ENCODE peak calls at places on chromosomes 13 and 19, in four cellular contexts. D is neural progenitor cell, S is ascending aorta, G is IMR-90. Y is an unnamed sample.

GRCh38 chr13:97302611-97303010 is 80.5 kb downstream of the MBNL2 start:
- DNase-seq in D (no peak), S (no peak), G (no peak), Y (no peak)

GRCh38 chr19:17685451-17686026 is 2.6 kb downstream of the UNC13A start:
- DNase-seq in D (no peak), S (no peak), G (no peak), Y (no peak)

GRCh38 chr19:49210108-49210900 is 52.7 kb downstream of the TRPM4 start:
- DNase-seq in D (peak; percentile 94), S (no peak), G (no peak), Y (peak; percentile 74)

GRCh38 chr13:30600470-30600869 is 17.2 kb upstream of the USPL1 start:
- DNase-seq in D (no peak), S (no peak), G (no peak), Y (no peak)

GRCh38 chr19:12155324-12155723 is 1.2 kb downstream of the ZNF625 start:
- DNase-seq in D (no peak), S (no peak), G (no peak), Y (no peak)

GRCh38 chr19:12840091-12841079 is 2.1 kb downstream of the MAST1 start:
- DNase-seq in D (peak; percentile 98), S (no peak), G (peak; percentile 63), Y (peak; percentile 81)

GRCh38 chr19:2412449-2412848 is 14.9 kb downstream of the TIMM13 start:
- DNase-seq in D (no peak), S (no peak), G (no peak), Y (no peak)

GRCh38 chr19:34220472-34221063 is 33.8 kb upstream of the GARRE1 start:
- DNase-seq in D (peak; percentile 65), S (peak; percentile 82), G (peak; percentile 53), Y (no peak)

GRCh38 chr19:49849433-49850220 is 1.3 kb upstream of the PTOV1 start:
- DNase-seq in D (no peak), S (no peak), G (no peak), Y (no peak)

GRCh38 chr13:33518442-33518841 is 232.9 kb upstream of the STARD13 start:
- DNase-seq in D (no peak), S (no peak), G (no peak), Y (no peak)

GRCh38 chr19:51607920-51608562 is 22.2 kb downstream of the SIGLEC5 start:
- DNase-seq in D (peak; percentile 82), S (peak; percentile 80), G (peak; percentile 70), Y (peak; percentile 84)

GRCh38 chr13:51887441-51887840 is 25.7 kb downstream of the CCDC70 start:
- DNase-seq in D (no peak), S (no peak), G (no peak), Y (no peak)

GRCh38 chr13:39765801-39766463 is 110.5 kb downstream of the COG6 start:
- DNase-seq in D (peak; percentile 52), S (no peak), G (no peak), Y (peak; percentile 66)

DNA sequence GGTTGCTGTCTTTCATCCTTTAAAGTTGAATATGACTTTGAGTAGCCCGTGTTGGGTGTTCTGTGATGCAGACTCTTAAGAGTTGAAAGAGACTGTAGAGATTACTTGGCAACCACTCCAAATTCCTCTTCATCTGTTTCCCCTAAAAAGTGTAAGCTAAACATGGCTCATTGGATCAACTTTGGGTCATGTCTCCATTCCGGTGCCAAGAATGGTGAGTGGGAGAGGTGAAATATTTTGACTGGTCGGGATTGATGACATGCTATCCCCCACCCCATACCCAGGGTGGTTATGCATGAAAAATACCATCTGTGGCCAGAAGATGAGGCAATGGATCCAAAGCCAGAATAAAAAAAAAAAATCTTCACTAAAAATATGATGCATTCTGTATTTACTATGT is 281.3 kb upstream of the SOX21 start:
- DNase-seq in D (no peak), S (no peak), G (no peak), Y (no peak)
- H3K27ac ChIP-seq in D (no peak overlapping the region), S (no peak overlapping the region), G (no peak overlapping the region), Y (no peak overlapping the region)

DNA sequence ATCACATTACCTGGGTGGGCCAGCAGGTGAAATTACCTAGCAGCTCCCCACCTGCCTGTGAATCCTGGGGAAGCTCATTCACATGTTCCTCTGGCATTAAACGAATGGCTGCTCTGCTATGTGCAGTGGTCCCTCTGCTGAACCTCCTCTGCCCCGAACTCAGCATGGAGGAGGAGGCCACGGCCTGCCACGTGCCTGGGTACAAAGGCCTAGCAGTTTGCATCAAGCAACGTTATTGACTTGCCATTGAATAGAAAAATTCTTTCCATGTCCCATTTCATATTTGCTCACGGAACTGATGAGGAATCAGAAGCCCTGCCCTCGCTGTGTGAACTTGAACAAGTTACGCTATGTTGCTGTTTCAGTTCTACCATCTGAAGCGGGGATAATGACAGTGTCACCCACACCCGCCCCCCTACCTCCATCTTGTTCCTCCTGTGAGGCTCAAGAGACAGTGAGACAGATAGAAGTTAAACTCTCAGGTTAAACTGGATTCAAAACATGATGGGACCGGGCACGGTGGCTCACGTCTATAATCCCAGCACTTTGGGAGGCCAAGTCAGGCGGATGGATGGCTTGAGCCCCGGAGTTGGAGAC is 25.3 kb downstream of the SLC7A1 start:
- DNase-seq in D (no peak), S (no peak), G (no peak), Y (no peak)
- H3K27ac ChIP-seq in D (no peak overlapping the region), S (no peak overlapping the region), G (no peak overlapping the region), Y (no peak overlapping the region)

DNA sequence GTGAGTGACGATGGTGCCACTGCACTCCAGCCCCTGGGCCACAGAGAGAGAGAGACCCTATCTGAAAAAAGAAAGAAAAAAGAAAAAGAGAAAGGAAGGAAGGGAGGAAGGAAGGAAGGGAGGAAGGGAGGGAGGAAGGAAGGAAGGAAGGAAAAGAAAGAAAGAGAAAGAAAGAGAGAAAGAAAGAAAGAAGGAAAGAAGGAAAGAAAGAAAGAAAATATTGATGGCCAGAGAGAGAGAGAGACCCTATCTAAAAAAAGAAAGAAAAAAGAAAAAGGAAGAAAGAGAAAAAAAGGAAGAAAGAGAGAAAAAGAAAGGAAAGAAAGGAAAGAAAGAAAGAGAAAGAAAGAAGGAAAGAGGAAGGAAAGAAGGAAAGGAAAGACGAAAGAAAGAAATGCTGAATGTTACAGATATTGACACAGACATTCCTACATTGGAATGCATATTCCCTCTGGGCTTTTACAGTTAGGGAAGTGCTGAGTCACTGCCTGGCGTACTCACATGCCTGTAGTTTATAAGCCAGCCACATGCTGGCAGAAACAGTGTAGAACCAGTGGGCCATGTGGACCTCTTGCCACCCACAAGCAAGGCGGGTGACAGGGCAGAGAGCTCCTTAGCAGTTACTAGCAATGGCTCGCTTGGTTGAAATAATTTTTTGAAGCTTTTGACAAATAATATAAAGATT is 34.6 kb upstream of the SLC46A3 start:
- DNase-seq in D (no peak), S (peak; percentile 86), G (peak; percentile 91), Y (no peak)
- H3K27ac ChIP-seq in D (no peak overlapping the region), S (peak overlapping the region; percentile 50), G (peak overlapping the region; percentile 84), Y (peak overlapping the region; percentile 51)

GRCh38 chr19:5130371-5131030 is 161.6 kb downstream of the KDM4B start:
- DNase-seq in D (no peak), S (no peak), G (no peak), Y (no peak)
- H3K27ac ChIP-seq in D (peak overlapping the region; percentile 29), S (no peak overlapping the region), G (no peak overlapping the region), Y (no peak overlapping the region)